ENCODE peak calls at places on chromosomes 13 and 19, in four cellular contexts. U is Panc1, R is breast epithelium, B is left ventricle myocardium inferior. L is an unnamed sample. For H3K4me1 and H3K36me3, the result is how much of the 10 kb centered on the place peaks cover.

GRCh38 chr13:108987488-108987887 is 358.1 kb downstream of the MYO16 start:
- DNase-seq in U (no peak), R (no peak), B (no peak), L (no peak)

GRCh38 chr19:56253737-56254136 is 18.8 kb upstream of the EDDM13 start:
- DNase-seq in U (peak), R (no peak), B (no peak), L (no peak)

GRCh38 chr13:57557979-57558529 is 73.5 kb upstream of the PCDH17 start:
- DNase-seq in U (no peak), R (no peak), B (no peak), L (no peak)

GRCh38 chr19:24046550-24046949 is 40.4 kb upstream of the ZNF254 start:
- DNase-seq in U (no peak), R (no peak), B (no peak), L (no peak)

GRCh38 chr19:51691122-51692064 is 1.7 kb upstream of the SPACA6 start:
- DNase-seq in U (no peak), R (no peak), B (no peak), L (no peak)

GRCh38 chr19:50932690-50933083 is 20.2 kb downstream of the KLK5 start:
- DNase-seq in U (no peak), R (no peak), B (no peak), L (no peak)

GRCh38 chr13:25329706-25330105 is 28.3 kb downstream of the NUP58 start:
- DNase-seq in U (no peak), R (no peak), B (no peak), L (no peak)

GRCh38 chr19:18205180-18205915 is 1.5 kb upstream of the RAB3A start:
- DNase-seq in U (no peak), R (peak), B (peak), L (peak)

GRCh38 chr13:65966991-65967451 is 1263.1 kb downstream of the PCDH9 start:
- DNase-seq in U (no peak), R (no peak), B (no peak), L (no peak)

GRCh38 chr13:82717249-82717648 is 1165.0 kb downstream of the SLITRK1 start:
- DNase-seq in U (no peak), R (no peak), B (no peak), L (no peak)

GRCh38 chr19:39196860-39197562 is at the start of gene NCCRP1:
- DNase-seq in U (no peak), R (no peak), B (no peak), L (no peak)

GRCh38 chr13:73251866-73252265 is 193.1 kb downstream of the KLF5 start:
- DNase-seq in U (no peak), R (no peak), B (no peak), L (no peak)

GRCh38 chr13:109773786-109774185 is 12.6 kb downstream of the IRS2 start:
- DNase-seq in U (no peak), R (no peak), B (no peak), L (no peak)

GRCh38 chr19:44447864-44448674 is at the start of gene ZNF229:
- DNase-seq in U (peak), R (peak), B (peak), L (peak)

GRCh38 chr13:95569966-95570365 is 17.4 kb downstream of the CLDN10 start:
- DNase-seq in U (no peak), R (no peak), B (no peak), L (no peak)

GRCh38 chr13:101301053-101301452 is 115.3 kb downstream of the NALCN start:
- DNase-seq in U (no peak), R (no peak), B (no peak), L (no peak)

GRCh38 chr13:93767231-93767916 is 540.8 kb downstream of the GPC6 start:
- DNase-seq in U (no peak), R (no peak), B (no peak), L (no peak)

GRCh38 chr19:3955688-3956087 is 15.2 kb downstream of the DAPK3 start:
- DNase-seq in U (no peak), R (no peak), B (no peak), L (no peak)

GRCh38 chr19:3961007-3961406 is 9.9 kb downstream of the DAPK3 start:
- DNase-seq in U (no peak), R (no peak), B (no peak), L (no peak)

GRCh38 chr19:3959766-3960131 is 11.2 kb downstream of the DAPK3 start:
- DNase-seq in U (no peak), R (no peak), B (no peak), L (no peak)

GRCh38 chr19:3963458-3964255 is 7.2 kb downstream of the DAPK3 start:
- DNase-seq in U (no peak), R (no peak), B (no peak), L (no peak)

GRCh38 chr19:3958836-3959765 is 11.8 kb downstream of the DAPK3 start:
- DNase-seq in U (no peak), R (no peak), B (no peak), L (no peak)
- H3K27ac ChIP-seq in U (no peak), R (no peak), B (no peak), L (peak)

GRCh38 chr13:21603531-21604448 is at the start of gene MICU2:
- DNase-seq in U (peak), R (peak), B (peak), L (peak)
- H3K4me1 ChIP-seq in U (under half), R (under half), B (under half), L (under half)

DNA sequence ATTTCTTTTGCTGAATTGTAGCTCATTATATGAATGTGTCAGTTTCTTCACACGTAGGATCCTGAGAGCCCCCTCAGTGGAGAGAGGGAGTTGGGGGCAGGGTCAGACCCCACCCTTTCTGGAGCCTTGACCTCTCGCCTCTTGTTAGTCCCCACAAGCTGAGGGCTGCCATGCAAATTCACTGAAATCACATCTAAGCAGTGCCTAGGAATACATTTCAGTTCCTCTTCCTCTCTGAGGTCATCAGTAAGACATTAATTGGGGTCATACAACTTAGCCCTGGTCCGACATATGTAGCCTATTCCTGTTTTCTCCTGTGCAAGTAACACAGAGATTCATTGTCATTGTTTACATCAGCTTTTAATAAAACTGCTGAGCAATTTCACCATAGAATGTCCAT is 30.0 kb downstream of the MYO9B start:
- DNase-seq in U (no peak), R (no peak), B (no peak), L (no peak)
- H3K36me3 ChIP-seq in U (under half), R (under half), B (under half), L (under half)

GRCh38 chr13:114096811-114097503 is 35.5 kb downstream of the RASA3 start:
- DNase-seq in U (no peak), R (peak), B (no peak), L (peak)

GRCh38 chr13:114096031-114096485 is 36.4 kb downstream of the RASA3 start:
- DNase-seq in U (no peak), R (peak), B (no peak), L (peak)

GRCh38 chr13:114097893-114098688 is 34.3 kb downstream of the RASA3 start:
- DNase-seq in U (no peak), R (peak), B (no peak), L (peak)

GRCh38 chr13:114099191-114099590 is 33.2 kb downstream of the RASA3 start:
- DNase-seq in U (no peak), R (peak), B (peak), L (peak)

DNA sequence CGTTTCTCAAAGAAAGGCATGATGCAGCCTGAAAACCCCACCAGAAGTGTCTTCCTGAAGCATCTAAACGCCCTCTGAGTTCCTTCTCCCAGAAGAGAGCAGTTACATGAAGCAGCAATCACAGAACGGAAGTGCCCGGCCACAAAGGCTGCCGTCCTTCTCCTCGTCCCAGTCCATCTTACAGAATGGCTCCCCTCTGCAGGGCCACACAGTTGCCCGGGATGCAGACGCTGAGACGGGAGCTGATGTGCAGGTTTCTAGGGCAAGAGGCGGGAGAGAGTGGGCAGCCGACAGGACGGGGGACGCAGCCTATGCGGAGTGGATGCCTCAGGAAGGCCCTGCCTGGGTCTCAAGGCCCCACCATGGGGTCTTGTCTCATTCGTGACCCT is 34.9 kb downstream of the RASA3 start:
- DNase-seq in U (no peak), R (peak), B (no peak), L (no peak)
- H3K27ac ChIP-seq in U (peak), R (no peak), B (no peak), L (no peak)

GRCh38 chr19:40742477-40742876 is 7.8 kb downstream of the ACTMAP start:
- DNase-seq in U (no peak), R (no peak), B (no peak), L (no peak)

GRCh38 chr19:40743926-40744325 is 6.4 kb downstream of the ACTMAP start:
- DNase-seq in U (no peak), R (no peak), B (no peak), L (no peak)

GRCh38 chr19:40744554-40745401 is 5.5 kb downstream of the ACTMAP start:
- DNase-seq in U (no peak), R (no peak), B (no peak), L (no peak)

GRCh38 chr19:40747536-40747935 is 2.7 kb downstream of the ACTMAP start:
- DNase-seq in U (no peak), R (no peak), B (no peak), L (no peak)

GRCh38 chr19:40745402-40745780 is 4.9 kb downstream of the ACTMAP start:
- DNase-seq in U (no peak), R (no peak), B (no peak), L (no peak)
- H3K4me1 ChIP-seq in U (under half), R (under half), B (under half), L (under half)

GRCh38 chr13:113628291-113629270 is 29.4 kb downstream of the ATP4B start:
- DNase-seq in U (no peak), R (peak), B (peak), L (no peak)

GRCh38 chr13:113625965-113626661 is 31.9 kb downstream of the ATP4B start:
- DNase-seq in U (no peak), R (peak), B (peak), L (no peak)

GRCh38 chr13:113629814-113630213 is 28.2 kb downstream of the ATP4B start:
- DNase-seq in U (no peak), R (peak), B (peak), L (no peak)

GRCh38 chr13:113624235-113624587 is 33.8 kb downstream of the ATP4B start:
- DNase-seq in U (no peak), R (no peak), B (no peak), L (no peak)

DNA sequence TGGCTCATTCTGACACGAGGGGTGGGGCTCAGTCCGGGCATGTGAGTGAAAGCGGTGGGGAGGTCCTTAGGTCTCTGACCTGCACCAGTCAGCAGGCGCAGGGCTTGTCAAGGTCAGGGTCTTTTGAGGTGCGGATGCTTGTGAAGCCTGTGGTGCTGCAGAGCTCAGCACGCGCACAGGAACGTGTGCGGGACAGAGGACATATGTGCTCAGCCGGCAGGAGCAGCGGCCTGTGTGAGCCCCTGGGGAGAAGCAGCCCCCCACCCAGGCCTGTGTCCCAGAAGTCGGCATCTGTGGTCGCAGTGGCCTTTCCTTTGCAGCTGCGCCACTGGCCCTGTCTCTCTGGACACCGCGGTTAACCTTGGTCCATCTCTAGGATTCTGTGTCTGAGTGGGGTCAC is 30.9 kb downstream of the ATP4B start:
- DNase-seq in U (no peak), R (peak), B (peak), L (no peak)
- H3K36me3 ChIP-seq in U (under half), R (under half), B (under half), L (under half)

GRCh38 chr13:98473792-98474153 is 103.1 kb downstream of the STK24 start:
- DNase-seq in U (no peak), R (no peak), B (no peak), L (no peak)
- H3K27ac ChIP-seq in U (no peak), R (no peak), B (peak), L (no peak)

GRCh38 chr13:33257786-33258185 is 27.8 kb downstream of the STARD13 start:
- DNase-seq in U (no peak), R (no peak), B (no peak), L (no peak)
- H3K4me1 ChIP-seq in U (under half), R (under half), B (half or more), L (under half)

L was measured in ascending aorta.